ENCODE peak calls at places on chromosomes 12 and 14, in six cellular contexts. J is hepatocyte, B is Karpas-422, U is HCT116, Q is GM23248, E is PC-9. I is an unnamed sample.

GRCh38 chr14:94021416-94022157 is 4.6 kb upstream of the OTUB2 start:
- DNase-seq in J (no peak), B (no peak), U (no peak), Q (no peak), E (no peak), I (peak; percentile 78)

GRCh38 chr12:33423706-33424105 is 15.9 kb downstream of the SYT10 start:
- DNase-seq in J (no peak), B (no peak), U (no peak), Q (no peak), E (no peak), I (no peak)

GRCh38 chr12:67472551-67472950 is 176.0 kb upstream of the DYRK2 start:
- DNase-seq in J (peak; percentile 19), B (no peak), U (no peak), Q (peak; percentile 27), E (no peak), I (no peak)

GRCh38 chr12:112261559-112261958 is 120.7 kb downstream of the HECTD4 start:
- DNase-seq in J (no peak), B (no peak), U (peak; percentile 6), Q (no peak), E (no peak), I (no peak)

GRCh38 chr12:69999561-69999960 is 174.5 kb downstream of the MYRFL start:
- DNase-seq in J (no peak), B (peak; percentile 58), U (no peak), Q (no peak), E (no peak), I (peak; percentile 28)

GRCh38 chr12:113158439-113159203 is 9.1 kb downstream of the CFAP73 start:
- DNase-seq in J (no peak), B (no peak), U (no peak), Q (no peak), E (no peak), I (no peak)

GRCh38 chr12:124500232-124501079 is 67.0 kb downstream of the NCOR2 start:
- DNase-seq in J (peak; percentile 77), B (no peak), U (no peak), Q (peak; percentile 39), E (no peak), I (no peak)

GRCh38 chr12:31118347-31118830 is 44.7 kb downstream of the DDX11 start:
- DNase-seq in J (peak; percentile 49), B (no peak), U (no peak), Q (no peak), E (no peak), I (no peak)

GRCh38 chr12:25764892-25765291 is 193.6 kb upstream of the RASSF8 start:
- DNase-seq in J (no peak), B (no peak), U (no peak), Q (no peak), E (no peak), I (no peak)

GRCh38 chr12:49674318-49674985 is 32.8 kb downstream of the FMNL3 start:
- DNase-seq in J (no peak), B (no peak), U (no peak), Q (peak; percentile 64), E (no peak), I (no peak)

GRCh38 chr12:88955541-88955940 is 375.3 kb upstream of the KITLG start:
- DNase-seq in J (no peak), B (no peak), U (no peak), Q (no peak), E (no peak), I (no peak)

GRCh38 chr12:119869720-119870119 is 7.4 kb downstream of the CIT start:
- DNase-seq in J (no peak), B (no peak), U (peak; percentile 12), Q (peak; percentile 97), E (no peak), I (no peak)

GRCh38 chr12:41683023-41683422 is 461.7 kb downstream of the GXYLT1 start:
- DNase-seq in J (no peak), B (peak; percentile 96), U (no peak), Q (no peak), E (no peak), I (peak; percentile 55)

GRCh38 chr12:92105676-92106075 is 40.0 kb downstream of the BTG1 start:
- DNase-seq in J (no peak), B (no peak), U (no peak), Q (no peak), E (no peak), I (no peak)

GRCh38 chr14:34610101-34610500 is 19.8 kb downstream of the SNX6 start:
- DNase-seq in J (no peak), B (no peak), U (no peak), Q (no peak), E (no peak), I (no peak)

GRCh38 chr14:68939893-68940613 is 39.0 kb downstream of the ACTN1 start:
- DNase-seq in J (peak; percentile 80), B (no peak), U (no peak), Q (peak; percentile 96), E (peak; percentile 80), I (no peak)

GRCh38 chr12:75856228-75856627 is 175.3 kb downstream of the PHLDA1 start:
- DNase-seq in J (no peak), B (no peak), U (no peak), Q (no peak), E (no peak), I (no peak)

GRCh38 chr12:117453961-117454360 is 92.5 kb upstream of the NOS1 start:
- DNase-seq in J (no peak), B (no peak), U (no peak), Q (no peak), E (no peak), I (no peak)

GRCh38 chr12:8969861-8970411 is 19.4 kb upstream of the KLRG1 start:
- DNase-seq in J (no peak), B (no peak), U (no peak), Q (no peak), E (no peak), I (no peak)

GRCh38 chr14:29940482-29940881 is 12.8 kb upstream of the PRKD1 start:
- DNase-seq in J (no peak), B (no peak), U (no peak), Q (no peak), E (no peak), I (no peak)

DNA sequence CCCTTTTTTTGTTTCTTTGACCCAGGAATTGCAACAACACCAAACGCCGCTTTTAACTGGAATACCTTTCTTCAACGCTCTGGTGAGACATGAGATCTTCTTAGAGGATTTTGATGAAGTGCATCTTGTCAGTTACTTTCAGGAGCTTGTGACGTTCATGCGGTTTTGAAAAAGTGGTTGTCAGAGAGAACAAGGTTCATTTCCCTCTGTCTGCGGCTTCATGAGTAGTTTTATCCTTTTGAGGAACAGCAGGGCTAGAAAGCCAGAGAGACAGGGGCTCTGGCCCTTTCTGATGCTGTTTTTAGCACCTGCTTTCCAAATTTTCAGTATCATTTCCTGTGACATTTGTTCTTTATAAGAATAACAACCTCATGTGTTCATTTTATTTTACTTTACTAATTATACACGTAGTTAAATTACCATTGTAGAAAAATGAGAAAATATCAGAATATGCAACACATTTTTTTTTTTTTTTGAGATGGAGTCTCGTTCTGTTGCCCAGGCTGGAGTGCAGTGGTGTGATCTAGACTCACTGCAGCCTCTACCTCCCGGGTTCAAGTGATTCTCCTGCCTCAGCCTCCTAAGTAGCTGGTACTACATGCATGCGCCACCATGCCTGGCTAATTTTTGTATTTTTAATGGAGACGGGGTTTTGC is 61.8 kb downstream of the GLT1D1 start:
- DNase-seq in J (no peak), B (no peak), U (no peak), Q (no peak), E (no peak), I (no peak)
- H3K27me3 ChIP-seq in J (no peaks in the 10 kb centered on the region), B (no peaks in the 10 kb centered on the region), U (no peaks in the 10 kb centered on the region), Q (no peaks in the 10 kb centered on the region), E (peaks cover 85% of the 10 kb centered on the region), I (no peaks in the 10 kb centered on the region)

GRCh38 chr14:91466192-91466591 is 43.9 kb downstream of the PPP4R3A start:
- DNase-seq in J (no peak), B (no peak), U (no peak), Q (no peak), E (no peak), I (no peak)
- H3K9me2 ChIP-seq in J (no peaks in the 10 kb centered on the region), B (no peaks in the 10 kb centered on the region), U (no peaks in the 10 kb centered on the region), Q (no peaks in the 10 kb centered on the region), E (no peaks in the 10 kb centered on the region), I (no peaks in the 10 kb centered on the region)

DNA sequence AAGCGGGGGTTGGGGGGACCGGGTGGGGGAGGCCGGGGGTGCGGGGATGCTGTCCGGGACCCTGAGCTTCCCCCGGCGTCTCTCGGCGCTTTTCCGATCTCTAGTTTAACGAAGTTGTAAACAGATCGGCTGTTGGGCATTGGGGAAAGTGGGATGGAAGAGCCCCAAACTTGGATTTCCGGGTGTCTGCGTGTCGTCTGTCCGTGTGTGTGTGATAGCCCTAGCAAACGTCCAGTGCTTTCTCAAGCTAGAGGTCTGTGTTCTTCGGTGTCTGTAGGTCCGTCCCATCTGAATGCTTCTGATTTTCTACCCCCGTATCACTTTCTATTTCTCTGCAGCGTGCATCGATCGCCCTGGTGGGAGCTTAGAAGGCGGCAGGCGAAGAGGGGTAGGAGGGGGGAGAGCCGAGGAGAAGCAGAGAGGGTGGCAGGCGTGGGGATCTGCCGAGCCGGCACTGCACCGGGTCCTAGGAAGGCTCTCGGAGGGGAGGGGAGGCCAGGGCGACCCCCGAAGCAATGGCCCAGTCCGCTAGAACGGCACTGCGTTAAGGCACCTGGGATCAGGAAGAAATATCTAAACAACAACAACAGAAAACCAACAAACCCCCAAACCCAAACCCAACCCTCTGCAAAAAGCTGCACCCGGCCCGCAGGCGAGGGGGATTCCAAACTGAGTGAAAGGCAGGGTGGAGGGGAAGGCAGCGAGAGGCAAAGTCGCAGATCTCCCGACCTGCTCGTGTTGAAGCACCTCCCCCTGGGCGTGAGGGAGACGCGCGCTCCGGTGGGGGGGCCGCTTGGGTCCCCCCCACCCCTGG is 1.0 kb downstream of the KCNA1 start:
- DNase-seq in J (no peak), B (no peak), U (no peak), Q (peak; percentile 26), E (no peak), I (peak; percentile 14)
- H3K27me3 ChIP-seq in J (peaks cover 99% of the 10 kb centered on the region), B (no peaks in the 10 kb centered on the region), U (peaks cover 36% of the 10 kb centered on the region), Q (peaks cover 51% of the 10 kb centered on the region), E (peaks cover 59% of the 10 kb centered on the region), I (peaks cover 21% of the 10 kb centered on the region)

GRCh38 chr14:84874436-84874835 is 655.5 kb upstream of the FLRT2 start:
- DNase-seq in J (no peak), B (no peak), U (no peak), Q (no peak), E (no peak), I (no peak)
- H3K9me2 ChIP-seq in J (no peaks in the 10 kb centered on the region), B (no peaks in the 10 kb centered on the region), U (no peaks in the 10 kb centered on the region), Q (no peaks in the 10 kb centered on the region), E (no peaks in the 10 kb centered on the region), I (no peaks in the 10 kb centered on the region)

GRCh38 chr14:100566119-100566518 is 21.1 kb downstream of the BEGAIN start:
- DNase-seq in J (no peak), B (no peak), U (no peak), Q (no peak), E (no peak), I (no peak)
- H3K27me3 ChIP-seq in J (peaks cover 40% of the 10 kb centered on the region), B (no peaks in the 10 kb centered on the region), U (no peaks in the 10 kb centered on the region), Q (peaks cover 35% of the 10 kb centered on the region), E (peaks cover 25% of the 10 kb centered on the region), I (peaks cover 34% of the 10 kb centered on the region)

GRCh38 chr14:98462908-98463307 is 809.1 kb downstream of the BCL11B start:
- DNase-seq in J (no peak), B (no peak), U (no peak), Q (no peak), E (no peak), I (no peak)

GRCh38 chr14:98458702-98459101 is 813.3 kb downstream of the BCL11B start:
- DNase-seq in J (no peak), B (no peak), U (no peak), Q (no peak), E (no peak), I (no peak)
- H3K9me2 ChIP-seq in J (no peaks in the 10 kb centered on the region), B (no peaks in the 10 kb centered on the region), U (no peaks in the 10 kb centered on the region), Q (no peaks in the 10 kb centered on the region), E (no peaks in the 10 kb centered on the region), I (no peaks in the 10 kb centered on the region)